ENCODE peak calls at places on chromosomes 5 and 9, in ten cellular contexts. One of them, this sample, is unnamed.

GRCh38 chr9:78167356-78167755 is 68.5 kb upstream of the CEP78 start:
- DNase-seq in stimulated activated CD4-positive, alpha-beta T cell treated with anti-CD3 and anti-CD28 coated beads, Interleukin-15, amount 100 ng/mL, for 24 hours: no peak
- DNase-seq in mesendoderm: peak
- DNase-seq in effector memory CD4-positive, alpha-beta T cell: no peak
- DNase-seq in AG08396: no peak
- DNase-seq in A549: peak
- DNase-seq in lower lobe of right lung: no peak
- DNase-seq in A172: no peak
- DNase-seq in right atrium auricular region: no peak
- DNase-seq in left colon: no peak
- DNase-seq in this sample: no peak

GRCh38 chr5:137633896-137634295 is 102.0 kb downstream of the KLHL3 start:
- DNase-seq in stimulated activated CD4-positive, alpha-beta T cell treated with anti-CD3 and anti-CD28 coated beads, Interleukin-15, amount 100 ng/mL, for 24 hours: no peak
- DNase-seq in mesendoderm: no peak
- DNase-seq in effector memory CD4-positive, alpha-beta T cell: no peak
- DNase-seq in AG08396: no peak
- DNase-seq in A549: no peak
- DNase-seq in lower lobe of right lung: no peak
- DNase-seq in A172: no peak
- DNase-seq in right atrium auricular region: no peak
- DNase-seq in left colon: no peak
- DNase-seq in this sample: no peak

GRCh38 chr5:179864686-179865085 is 6.1 kb upstream of the MRNIP start:
- DNase-seq in stimulated activated CD4-positive, alpha-beta T cell treated with anti-CD3 and anti-CD28 coated beads, Interleukin-15, amount 100 ng/mL, for 24 hours: no peak
- DNase-seq in mesendoderm: no peak
- DNase-seq in effector memory CD4-positive, alpha-beta T cell: no peak
- DNase-seq in AG08396: no peak
- DNase-seq in A549: no peak
- DNase-seq in lower lobe of right lung: no peak
- DNase-seq in A172: no peak
- DNase-seq in right atrium auricular region: no peak
- DNase-seq in left colon: no peak
- DNase-seq in this sample: no peak

GRCh38 chr5:359301-359897 is 37.9 kb downstream of the AHRR start:
- DNase-seq in stimulated activated CD4-positive, alpha-beta T cell treated with anti-CD3 and anti-CD28 coated beads, Interleukin-15, amount 100 ng/mL, for 24 hours: no peak
- DNase-seq in mesendoderm: no peak
- DNase-seq in effector memory CD4-positive, alpha-beta T cell: no peak
- DNase-seq in AG08396: no peak
- DNase-seq in A549: no peak
- DNase-seq in lower lobe of right lung: no peak
- DNase-seq in A172: no peak
- DNase-seq in right atrium auricular region: peak
- DNase-seq in left colon: no peak
- DNase-seq in this sample: no peak

GRCh38 chr9:14062449-14063187 is 251.3 kb downstream of the NFIB start:
- DNase-seq in stimulated activated CD4-positive, alpha-beta T cell treated with anti-CD3 and anti-CD28 coated beads, Interleukin-15, amount 100 ng/mL, for 24 hours: no peak
- DNase-seq in mesendoderm: no peak
- DNase-seq in effector memory CD4-positive, alpha-beta T cell: no peak
- DNase-seq in AG08396: no peak
- DNase-seq in A549: no peak
- DNase-seq in lower lobe of right lung: no peak
- DNase-seq in A172: no peak
- DNase-seq in right atrium auricular region: no peak
- DNase-seq in left colon: no peak
- DNase-seq in this sample: peak

GRCh38 chr9:121771851-121772599 is 120.6 kb downstream of the DAB2IP start:
- DNase-seq in stimulated activated CD4-positive, alpha-beta T cell treated with anti-CD3 and anti-CD28 coated beads, Interleukin-15, amount 100 ng/mL, for 24 hours: no peak
- DNase-seq in mesendoderm: no peak
- DNase-seq in effector memory CD4-positive, alpha-beta T cell: no peak
- DNase-seq in AG08396: peak
- DNase-seq in A549: no peak
- DNase-seq in lower lobe of right lung: peak
- DNase-seq in A172: no peak
- DNase-seq in right atrium auricular region: no peak
- DNase-seq in left colon: no peak
- DNase-seq in this sample: no peak

GRCh38 chr9:281753-282645 is 67.3 kb downstream of the DOCK8 start:
- DNase-seq in stimulated activated CD4-positive, alpha-beta T cell treated with anti-CD3 and anti-CD28 coated beads, Interleukin-15, amount 100 ng/mL, for 24 hours: no peak
- DNase-seq in mesendoderm: no peak
- DNase-seq in effector memory CD4-positive, alpha-beta T cell: no peak
- DNase-seq in AG08396: no peak
- DNase-seq in A549: no peak
- DNase-seq in lower lobe of right lung: no peak
- DNase-seq in A172: peak
- DNase-seq in right atrium auricular region: no peak
- DNase-seq in left colon: no peak
- DNase-seq in this sample: no peak

GRCh38 chr9:132404228-132404881 is 2.3 kb downstream of the TTF1 start:
- DNase-seq in stimulated activated CD4-positive, alpha-beta T cell treated with anti-CD3 and anti-CD28 coated beads, Interleukin-15, amount 100 ng/mL, for 24 hours: peak
- DNase-seq in mesendoderm: no peak
- DNase-seq in effector memory CD4-positive, alpha-beta T cell: no peak
- DNase-seq in AG08396: no peak
- DNase-seq in A549: no peak
- DNase-seq in lower lobe of right lung: no peak
- DNase-seq in A172: no peak
- DNase-seq in right atrium auricular region: no peak
- DNase-seq in left colon: no peak
- DNase-seq in this sample: no peak

GRCh38 chr5:171953860-171954701 is 52.4 kb downstream of the FBXW11 start:
- DNase-seq in stimulated activated CD4-positive, alpha-beta T cell treated with anti-CD3 and anti-CD28 coated beads, Interleukin-15, amount 100 ng/mL, for 24 hours: no peak
- DNase-seq in mesendoderm: peak
- DNase-seq in effector memory CD4-positive, alpha-beta T cell: no peak
- DNase-seq in AG08396: peak
- DNase-seq in A549: peak
- DNase-seq in lower lobe of right lung: no peak
- DNase-seq in A172: no peak
- DNase-seq in right atrium auricular region: no peak
- DNase-seq in left colon: no peak
- DNase-seq in this sample: peak

GRCh38 chr9:105455836-105456475 is 8.1 kb downstream of the FSD1L start:
- DNase-seq in stimulated activated CD4-positive, alpha-beta T cell treated with anti-CD3 and anti-CD28 coated beads, Interleukin-15, amount 100 ng/mL, for 24 hours: no peak
- DNase-seq in mesendoderm: no peak
- DNase-seq in effector memory CD4-positive, alpha-beta T cell: no peak
- DNase-seq in AG08396: no peak
- DNase-seq in A549: no peak
- DNase-seq in lower lobe of right lung: no peak
- DNase-seq in A172: no peak
- DNase-seq in right atrium auricular region: no peak
- DNase-seq in left colon: no peak
- DNase-seq in this sample: peak

GRCh38 chr9:445033-445432 is 230.4 kb downstream of the DOCK8 start:
- DNase-seq in stimulated activated CD4-positive, alpha-beta T cell treated with anti-CD3 and anti-CD28 coated beads, Interleukin-15, amount 100 ng/mL, for 24 hours: no peak
- DNase-seq in mesendoderm: no peak
- DNase-seq in effector memory CD4-positive, alpha-beta T cell: no peak
- DNase-seq in AG08396: no peak
- DNase-seq in A549: peak
- DNase-seq in lower lobe of right lung: no peak
- DNase-seq in A172: peak
- DNase-seq in right atrium auricular region: no peak
- DNase-seq in left colon: peak
- DNase-seq in this sample: no peak

GRCh38 chr9:76609285-76610008 is 150.5 kb downstream of the GCNT1 start:
- DNase-seq in stimulated activated CD4-positive, alpha-beta T cell treated with anti-CD3 and anti-CD28 coated beads, Interleukin-15, amount 100 ng/mL, for 24 hours: no peak
- DNase-seq in mesendoderm: no peak
- DNase-seq in effector memory CD4-positive, alpha-beta T cell: no peak
- DNase-seq in AG08396: no peak
- DNase-seq in A549: no peak
- DNase-seq in lower lobe of right lung: no peak
- DNase-seq in A172: no peak
- DNase-seq in right atrium auricular region: no peak
- DNase-seq in left colon: no peak
- DNase-seq in this sample: no peak

GRCh38 chr5:38845555-38846378 is at the start of gene OSMR:
- DNase-seq in stimulated activated CD4-positive, alpha-beta T cell treated with anti-CD3 and anti-CD28 coated beads, Interleukin-15, amount 100 ng/mL, for 24 hours: peak
- DNase-seq in mesendoderm: peak
- DNase-seq in effector memory CD4-positive, alpha-beta T cell: no peak
- DNase-seq in AG08396: peak
- DNase-seq in A549: peak
- DNase-seq in lower lobe of right lung: peak
- DNase-seq in A172: peak
- DNase-seq in right atrium auricular region: peak
- DNase-seq in left colon: peak
- DNase-seq in this sample: peak

GRCh38 chr5:120532835-120533234 is 68.7 kb downstream of the PRR16 start:
- DNase-seq in stimulated activated CD4-positive, alpha-beta T cell treated with anti-CD3 and anti-CD28 coated beads, Interleukin-15, amount 100 ng/mL, for 24 hours: no peak
- DNase-seq in mesendoderm: peak
- DNase-seq in effector memory CD4-positive, alpha-beta T cell: no peak
- DNase-seq in AG08396: no peak
- DNase-seq in A549: no peak
- DNase-seq in lower lobe of right lung: no peak
- DNase-seq in A172: no peak
- DNase-seq in right atrium auricular region: no peak
- DNase-seq in left colon: no peak
- DNase-seq in this sample: no peak

GRCh38 chr9:35820076-35820475 is 5.2 kb upstream of the HINT2 start:
- DNase-seq in stimulated activated CD4-positive, alpha-beta T cell treated with anti-CD3 and anti-CD28 coated beads, Interleukin-15, amount 100 ng/mL, for 24 hours: no peak
- DNase-seq in mesendoderm: no peak
- DNase-seq in effector memory CD4-positive, alpha-beta T cell: no peak
- DNase-seq in AG08396: peak
- DNase-seq in A549: no peak
- DNase-seq in lower lobe of right lung: no peak
- DNase-seq in A172: peak
- DNase-seq in right atrium auricular region: no peak
- DNase-seq in left colon: no peak
- DNase-seq in this sample: peak

GRCh38 chr5:146290318-146290717 is 48.3 kb upstream of the POU4F3 start:
- DNase-seq in stimulated activated CD4-positive, alpha-beta T cell treated with anti-CD3 and anti-CD28 coated beads, Interleukin-15, amount 100 ng/mL, for 24 hours: no peak
- DNase-seq in mesendoderm: no peak
- DNase-seq in effector memory CD4-positive, alpha-beta T cell: no peak
- DNase-seq in AG08396: no peak
- DNase-seq in A549: peak
- DNase-seq in lower lobe of right lung: no peak
- DNase-seq in A172: no peak
- DNase-seq in right atrium auricular region: no peak
- DNase-seq in left colon: no peak
- DNase-seq in this sample: no peak

GRCh38 chr5:65480306-65480865 is 1.3 kb downstream of the ADAMTS6 start:
- DNase-seq in stimulated activated CD4-positive, alpha-beta T cell treated with anti-CD3 and anti-CD28 coated beads, Interleukin-15, amount 100 ng/mL, for 24 hours: peak
- DNase-seq in mesendoderm: peak
- DNase-seq in effector memory CD4-positive, alpha-beta T cell: no peak
- DNase-seq in AG08396: peak
- DNase-seq in A549: peak
- DNase-seq in lower lobe of right lung: peak
- DNase-seq in A172: peak
- DNase-seq in right atrium auricular region: peak
- DNase-seq in left colon: peak
- DNase-seq in this sample: peak

GRCh38 chr5:140926211-140926902 is at the start of gene PCDHAC1:
- DNase-seq in stimulated activated CD4-positive, alpha-beta T cell treated with anti-CD3 and anti-CD28 coated beads, Interleukin-15, amount 100 ng/mL, for 24 hours: peak
- DNase-seq in mesendoderm: peak
- DNase-seq in effector memory CD4-positive, alpha-beta T cell: peak
- DNase-seq in AG08396: peak
- DNase-seq in A549: peak
- DNase-seq in lower lobe of right lung: peak
- DNase-seq in A172: peak
- DNase-seq in right atrium auricular region: peak
- DNase-seq in left colon: peak
- DNase-seq in this sample: no peak

This sample was measured in HFFc6.